ENCODE peak calls at places on chromosomes 7 and 10, in eight cellular contexts. A is IMR-90, T is B cell, F is type B pancreatic cell, I is lung, Z is body of pancreas, U is HL-60, N is progenitor cell of endocrine pancreas. V is an unnamed sample.

GRCh38 chr10:7424315-7424714 is 13.5 kb upstream of the SFMBT2 start:
- DNase-seq in A (no peak), T (peak), F (no peak), I (no peak), Z (no peak), U (no peak), N (no peak), V (no peak)

GRCh38 chr7:36668750-36669149 is 55.5 kb downstream of the AOAH start:
- DNase-seq in A (no peak), T (no peak), F (no peak), I (no peak), Z (no peak), U (no peak), N (no peak), V (no peak)

GRCh38 chr10:121791761-121792160 is 136.1 kb downstream of the ATE1 start:
- DNase-seq in A (peak), T (no peak), F (no peak), I (no peak), Z (no peak), U (no peak), N (no peak), V (no peak)

GRCh38 chr10:87591589-87591886 is 68.1 kb upstream of the PAPSS2 start:
- DNase-seq in A (no peak), T (no peak), F (no peak), I (no peak), Z (no peak), U (no peak), N (no peak), V (no peak)

GRCh38 chr10:103969857-103970627 is 3.1 kb downstream of the SLK start:
- DNase-seq in A (no peak), T (no peak), F (no peak), I (no peak), Z (no peak), U (no peak), N (no peak), V (no peak)

GRCh38 chr7:32670105-32670504 is 174.8 kb downstream of the AVL9 start:
- DNase-seq in A (peak), T (no peak), F (no peak), I (no peak), Z (no peak), U (no peak), N (no peak), V (no peak)

GRCh38 chr10:122875843-122876492 is 3.4 kb downstream of the FAM24B start:
- DNase-seq in A (no peak), T (no peak), F (no peak), I (no peak), Z (no peak), U (no peak), N (no peak), V (no peak)

GRCh38 chr10:74754397-74754796 is 72.0 kb upstream of the KAT6B start:
- DNase-seq in A (peak), T (no peak), F (no peak), I (no peak), Z (no peak), U (no peak), N (no peak), V (no peak)

GRCh38 chr7:148492157-148492860 is 98.3 kb upstream of the C7orf33 start:
- DNase-seq in A (no peak), T (no peak), F (no peak), I (no peak), Z (no peak), U (no peak), N (no peak), V (no peak)

GRCh38 chr7:24038993-24039392 is 245.0 kb upstream of the NPY start:
- DNase-seq in A (no peak), T (no peak), F (no peak), I (no peak), Z (no peak), U (no peak), N (no peak), V (no peak)

GRCh38 chr10:26357203-26357602 is 80.9 kb upstream of the APBB1IP start:
- DNase-seq in A (no peak), T (no peak), F (no peak), I (no peak), Z (no peak), U (no peak), N (no peak), V (no peak)

GRCh38 chr7:97133166-97133565 is 15.7 kb downstream of the SDHAF3 start:
- DNase-seq in A (no peak), T (no peak), F (no peak), I (no peak), Z (no peak), U (no peak), N (no peak), V (no peak)

GRCh38 chr7:44383566-44383965 is 58.2 kb upstream of the CAMK2B start:
- DNase-seq in A (peak), T (no peak), F (peak), I (no peak), Z (no peak), U (no peak), N (no peak), V (no peak)

GRCh38 chr7:92528188-92528957 is at the start of the genes PEX1 and RBM48:
- DNase-seq in A (peak), T (peak), F (peak), I (peak), Z (peak), U (peak), N (peak), V (peak)

GRCh38 chr7:28988818-28989595 is 30.9 kb upstream of the TRIL start:
- DNase-seq in A (peak), T (no peak), F (no peak), I (no peak), Z (peak), U (no peak), N (no peak), V (no peak)

GRCh38 chr10:27247441-27247840 is 6.8 kb upstream of the ACBD5 start:
- DNase-seq in A (no peak), T (no peak), F (no peak), I (no peak), Z (no peak), U (no peak), N (no peak), V (no peak)

GRCh38 chr10:92892706-92893054 is 44.4 kb downstream of the EXOC6 start:
- DNase-seq in A (no peak), T (no peak), F (no peak), I (no peak), Z (no peak), U (no peak), N (no peak), V (no peak)

GRCh38 chr10:112985701-112986510 is 35.9 kb downstream of the TCF7L2 start:
- DNase-seq in A (peak), T (peak), F (no peak), I (no peak), Z (no peak), U (peak), N (no peak), V (no peak)

GRCh38 chr10:130193033-130193432 is 56.8 kb downstream of the GLRX3 start:
- DNase-seq in A (no peak), T (no peak), F (no peak), I (no peak), Z (no peak), U (no peak), N (no peak), V (no peak)

GRCh38 chr10:113987156-113987555 is 56.5 kb upstream of the ADRB1 start:
- DNase-seq in A (no peak), T (no peak), F (no peak), I (no peak), Z (no peak), U (no peak), N (no peak), V (no peak)

GRCh38 chr10:55979203-55979602 is 381.9 kb downstream of the ZWINT start:
- DNase-seq in A (no peak), T (no peak), F (no peak), I (no peak), Z (no peak), U (no peak), N (no peak), V (no peak)

GRCh38 chr7:104156842-104157277 is 51.0 kb downstream of the ORC5 start:
- DNase-seq in A (peak), T (no peak), F (no peak), I (no peak), Z (no peak), U (no peak), N (no peak), V (no peak)

GRCh38 chr10:116444527-116445142 is 17.0 kb downstream of the PNLIPRP3 start:
- DNase-seq in A (peak), T (peak), F (no peak), I (no peak), Z (peak), U (no peak), N (no peak), V (peak)

GRCh38 chr7:4479367-4480039 is 202.6 kb upstream of the FOXK1 start:
- DNase-seq in A (peak), T (peak), F (no peak), I (no peak), Z (peak), U (peak), N (no peak), V (peak)

GRCh38 chr7:70799841-70800405 is 332.0 kb upstream of the GALNT17 start:
- DNase-seq in A (no peak), T (no peak), F (no peak), I (no peak), Z (no peak), U (no peak), N (no peak), V (no peak)

DNA sequence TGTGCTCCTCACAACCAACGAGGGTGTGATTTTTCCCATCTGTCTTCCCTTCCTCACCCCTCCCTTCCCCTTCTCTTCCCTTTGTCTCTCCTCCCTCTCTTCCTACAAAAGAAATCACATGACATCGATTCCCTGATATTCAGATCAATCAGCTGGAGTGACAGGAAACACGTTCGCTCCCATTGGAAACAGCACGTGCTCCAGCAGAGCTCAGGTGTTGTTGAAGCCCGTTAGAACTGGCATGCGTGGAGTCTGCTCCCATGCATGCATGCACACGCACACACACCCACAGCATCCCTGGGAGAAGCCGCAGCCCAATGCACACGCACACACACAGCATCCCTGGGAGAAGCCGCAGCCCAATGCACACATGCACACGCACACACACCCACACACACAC is 222.3 kb downstream of the PTPRN2 start:
- DNase-seq in A (no peak), T (no peak), F (no peak), I (no peak), Z (no peak), U (no peak), N (no peak), V (no peak)
- TF ChIP-seq CTCF in A (no peak), T (no peak), F (no peak), I (no peak), Z (no peak), U (no peak), N (no peak), V (no peak)

GRCh38 chr10:118273662-118274061 is 68.5 kb downstream of the FAM204A start:
- DNase-seq in A (no peak), T (no peak), F (no peak), I (no peak), Z (no peak), U (no peak), N (no peak), V (no peak)
- TF ChIP-seq CTCF in A (no peak), T (no peak), F (no peak), I (no peak), Z (no peak), U (no peak), N (no peak), V (no peak)

GRCh38 chr7:142088022-142088714 is 23.4 kb upstream of the MGAM2 start:
- DNase-seq in A (no peak), T (no peak), F (no peak), I (no peak), Z (peak), U (no peak), N (no peak), V (no peak)
- TF ChIP-seq CTCF in A (no peak), T (no peak), F (no peak), I (no peak), Z (no peak), U (no peak), N (no peak), V (no peak)

DNA sequence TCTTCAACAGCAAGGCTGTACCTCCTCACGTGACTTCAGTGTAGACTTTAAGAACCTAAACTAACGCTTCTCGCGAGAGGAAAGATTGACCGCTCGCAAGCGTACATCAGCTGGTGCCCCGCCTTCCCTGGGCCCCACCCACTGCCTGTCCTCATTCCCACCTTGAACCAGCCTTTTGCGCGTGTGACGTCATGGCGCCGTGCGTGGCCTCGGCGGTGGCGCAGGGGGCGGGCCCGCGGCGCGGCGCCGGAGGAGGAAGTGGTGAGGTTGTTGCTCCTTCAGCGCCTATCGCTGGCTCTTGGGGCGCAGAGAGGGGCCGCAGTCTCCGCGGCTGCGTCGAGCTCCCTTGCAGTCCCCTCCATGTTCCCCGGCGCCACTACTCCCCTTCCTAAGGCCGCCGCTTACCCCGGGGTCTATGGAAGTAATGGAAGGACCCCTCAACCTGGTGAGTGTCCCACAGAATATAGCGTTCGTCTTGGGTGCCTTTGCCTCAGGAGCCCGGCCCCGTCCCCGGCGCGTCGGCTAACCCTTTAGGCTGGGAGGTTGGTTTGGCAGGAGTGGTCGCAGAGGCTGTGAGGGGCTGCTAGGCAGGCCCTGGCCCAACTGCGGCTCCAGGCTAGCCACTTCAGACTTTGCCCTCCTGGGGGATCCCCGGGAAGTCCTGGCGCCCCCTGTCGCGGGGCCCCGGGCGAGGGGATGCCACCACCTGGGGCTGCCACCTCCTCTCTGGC is at the start of gene NRBF2:
- DNase-seq in A (peak), T (peak), F (peak), I (peak), Z (peak), U (peak), N (peak), V (peak)
- TF ChIP-seq CTCF in A (peak), T (peak), F (peak), I (no peak), Z (no peak), U (no peak), N (peak), V (peak)

GRCh38 chr10:2989292-2989947 is 77.9 kb upstream of the PFKP start:
- DNase-seq in A (no peak), T (no peak), F (no peak), I (no peak), Z (no peak), U (no peak), N (no peak), V (no peak)

GRCh38 chr10:2990764-2991163 is 76.6 kb upstream of the PFKP start:
- DNase-seq in A (no peak), T (no peak), F (no peak), I (no peak), Z (no peak), U (no peak), N (no peak), V (no peak)

GRCh38 chr10:2994562-2994961 is 72.8 kb upstream of the PFKP start:
- DNase-seq in A (peak), T (no peak), F (no peak), I (no peak), Z (no peak), U (no peak), N (no peak), V (no peak)

GRCh38 chr10:2993636-2994035 is 73.7 kb upstream of the PFKP start:
- DNase-seq in A (no peak), T (no peak), F (no peak), I (no peak), Z (no peak), U (no peak), N (no peak), V (no peak)

DNA sequence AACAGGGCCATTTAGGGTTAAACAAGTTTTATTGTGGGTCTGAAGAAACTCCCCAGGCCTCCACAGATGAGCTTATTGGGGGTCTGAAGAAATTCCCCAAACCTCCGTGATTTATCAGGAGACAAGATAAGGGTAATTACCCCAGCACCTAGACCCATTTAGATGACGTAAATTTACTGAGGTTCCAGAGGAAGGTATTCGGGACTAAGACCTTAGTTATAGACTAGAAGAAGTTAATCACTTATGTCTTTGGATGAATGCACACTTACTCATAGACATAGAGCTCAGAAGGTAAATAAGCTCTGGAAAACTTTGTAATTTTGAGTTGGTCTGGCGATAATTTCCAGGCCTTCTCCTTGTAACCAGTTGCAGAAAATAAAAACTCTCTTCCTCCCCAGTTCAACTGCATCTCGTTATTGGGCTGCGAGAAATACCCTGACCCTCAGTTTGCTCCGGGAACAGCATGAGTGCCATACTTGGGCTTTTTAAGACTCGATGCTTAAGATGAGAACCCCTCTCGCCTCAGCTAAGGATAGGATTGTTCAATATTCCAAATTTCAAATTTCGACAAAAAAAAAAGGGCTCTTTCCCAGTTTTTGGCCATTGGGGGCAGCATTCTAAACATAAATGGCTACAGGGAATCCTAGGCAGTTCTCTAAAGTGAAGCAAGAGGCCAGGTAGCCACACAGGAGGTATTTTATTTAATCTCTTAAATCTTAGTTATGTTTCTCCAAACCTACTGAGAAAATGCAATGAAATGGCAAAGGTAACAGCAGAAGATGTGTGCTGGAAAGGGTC is 74.7 kb upstream of the PFKP start:
- DNase-seq in A (no peak), T (no peak), F (no peak), I (no peak), Z (no peak), U (no peak), N (no peak), V (no peak)
- TF ChIP-seq CTCF in A (no peak), T (no peak), F (peak), I (no peak), Z (no peak), U (no peak), N (peak), V (peak)

GRCh38 chr10:48309711-48310226 is 3.3 kb downstream of the MAPK8 start:
- DNase-seq in A (peak), T (peak), F (no peak), I (no peak), Z (no peak), U (no peak), N (no peak), V (no peak)
- TF ChIP-seq CTCF in A (no peak), T (peak), F (no peak), I (no peak), Z (no peak), U (no peak), N (peak), V (no peak)

GRCh38 chr10:96720422-96721206 is at the start of gene PIK3AP1:
- DNase-seq in A (no peak), T (peak), F (no peak), I (peak), Z (peak), U (peak), N (peak), V (peak)
- TF ChIP-seq CTCF in A (no peak), T (no peak), F (no peak), I (no peak), Z (no peak), U (no peak), N (no peak), V (no peak)

GRCh38 chr7:73668103-73668937 is 689 bp downstream of the VPS37D start:
- DNase-seq in A (no peak), T (peak), F (no peak), I (no peak), Z (no peak), U (no peak), N (no peak), V (no peak)

GRCh38 chr7:73669316-73669715 is 1.7 kb downstream of the VPS37D start:
- DNase-seq in A (no peak), T (no peak), F (no peak), I (no peak), Z (peak), U (no peak), N (no peak), V (no peak)

GRCh38 chr7:73669858-73670385 is 2.3 kb downstream of the VPS37D start:
- DNase-seq in A (no peak), T (no peak), F (no peak), I (no peak), Z (no peak), U (no peak), N (no peak), V (no peak)

GRCh38 chr7:73671317-73671651 is 3.7 kb downstream of the VPS37D start:
- DNase-seq in A (no peak), T (no peak), F (no peak), I (no peak), Z (no peak), U (no peak), N (no peak), V (no peak)

GRCh38 chr7:73667344-73668102 is at the start of gene VPS37D:
- DNase-seq in A (peak), T (peak), F (peak), I (peak), Z (peak), U (peak), N (peak), V (peak)
- TF ChIP-seq CTCF in A (peak), T (peak), F (peak), I (peak), Z (peak), U (peak), N (peak), V (peak)